ENCODE peak calls at places on chromosomes 12 and 14, in four cellular contexts. S is SK-N-SH, Y is NT2/D1, J is trophoblast cell. L is an unnamed sample.

GRCh38 chr14:77573964-77574363 is 42.5 kb downstream of the SPTLC2 start:
- DNase-seq in Y (no peak), J (no peak), S (no peak), L (no peak)

GRCh38 chr12:93127107-93127560 is 198.0 kb upstream of the EEA1 start:
- DNase-seq in Y (no peak), S (no peak), J (peak), L (no peak)

GRCh38 chr14:50397461-50398196 is 948 bp upstream of the CDKL1 start:
- DNase-seq in S (peak), Y (no peak), J (no peak), L (peak)

GRCh38 chr12:124667671-124668337 is 100.4 kb upstream of the NCOR2 start:
- DNase-seq in J (no peak), S (no peak), Y (no peak), L (peak)

GRCh38 chr12:76183459-76184186 is 99.1 kb upstream of the NAP1L1 start:
- DNase-seq in Y (no peak), S (no peak), J (peak), L (no peak)

GRCh38 chr12:120362516-120363273 is 6.3 kb downstream of the MSI1 start:
- DNase-seq in S (no peak), Y (no peak), J (no peak), L (no peak)

GRCh38 chr14:23910081-23910875 is 43.3 kb upstream of the DHRS4 start:
- DNase-seq in J (peak), S (peak), Y (peak), L (peak)

GRCh38 chr12:41055875-41056577 is 132.1 kb upstream of the PDZRN4 start:
- DNase-seq in J (no peak), Y (no peak), S (no peak), L (no peak)

GRCh38 chr12:24661657-24662096 is 287.2 kb downstream of the BCAT1 start:
- DNase-seq in S (no peak), J (no peak), Y (no peak), L (no peak)

GRCh38 chr14:74514471-74514932 is 20.9 kb downstream of the ISCA2 start:
- DNase-seq in J (no peak), S (no peak), Y (no peak), L (no peak)

GRCh38 chr14:55223364-55223763 is 32.0 kb upstream of the DLGAP5 start:
- DNase-seq in J (no peak), Y (no peak), S (no peak), L (no peak)

GRCh38 chr14:45867046-45867894 is 614.3 kb upstream of the MIS18BP1 start:
- DNase-seq in S (no peak), J (no peak), Y (no peak), L (no peak)

GRCh38 chr12:113456199-113456598 is 15.5 kb downstream of the LHX5 start:
- DNase-seq in J (no peak), S (no peak), Y (no peak), L (no peak)

GRCh38 chr12:2179953-2180736 is 127.4 kb downstream of the CACNA1C start:
- DNase-seq in S (no peak), J (no peak), Y (no peak), L (peak)

GRCh38 chr12:67433393-67434175 is 164.4 kb downstream of the CAND1 start:
- DNase-seq in S (no peak), J (peak), Y (no peak), L (no peak)

GRCh38 chr14:65062096-65063075 is 39.9 kb downstream of the MAX start:
- DNase-seq in S (no peak), J (no peak), Y (no peak), L (no peak)

GRCh38 chr12:9707864-9708808 is 24.8 kb downstream of the CLECL1 start:
- DNase-seq in Y (peak), S (peak), J (no peak), L (peak)

GRCh38 chr14:105987563-105987962 is 461.2 kb downstream of the TMEM121 start:
- DNase-seq in Y (no peak), J (no peak), S (no peak), L (no peak)

GRCh38 chr14:59055439-59056045 is 132.9 kb upstream of the DAAM1 start:
- DNase-seq in S (peak), Y (peak), J (peak), L (peak)

GRCh38 chr14:56592746-56593544 is 13.3 kb downstream of the TMEM260 start:
- DNase-seq in S (no peak), J (no peak), Y (no peak), L (no peak)

GRCh38 chr12:80352476-80352875 is 91.6 kb upstream of the PTPRQ start:
- DNase-seq in J (no peak), S (no peak), Y (no peak), L (no peak)

GRCh38 chr14:69321601-69322330 is 61.8 kb downstream of the GALNT16 start:
- DNase-seq in Y (no peak), S (no peak), J (no peak), L (no peak)

GRCh38 chr12:69254046-69254445 is 14.7 kb downstream of the CPSF6 start:
- DNase-seq in J (peak), Y (peak), S (peak), L (no peak)

GRCh38 chr12:117662620-117663395 is 301.4 kb upstream of the NOS1 start:
- DNase-seq in J (no peak), Y (no peak), S (no peak), L (no peak)

GRCh38 chr14:23185046-23185445 is 1.6 kb upstream of the SLC7A8 start:
- DNase-seq in S (no peak), J (no peak), Y (no peak), L (no peak)

GRCh38 chr12:110330544-110330943 is 49.5 kb downstream of the ATP2A2 start:
- DNase-seq in J (no peak), Y (no peak), S (no peak), L (no peak)

GRCh38 chr12:10186299-10186698 is 7.5 kb downstream of the TMEM52B start:
- DNase-seq in J (no peak), Y (no peak), S (no peak), L (peak)

GRCh38 chr14:34362625-34363251 is 99.3 kb downstream of the SPTSSA start:
- DNase-seq in J (no peak), S (no peak), Y (no peak), L (no peak)

GRCh38 chr12:125533434-125534029 is 468.3 kb downstream of the AACS start:
- DNase-seq in Y (peak), J (no peak), S (peak), L (peak)

GRCh38 chr12:120866143-120866542 is 38.0 kb downstream of the SPPL3 start:
- DNase-seq in S (no peak), J (no peak), Y (no peak), L (no peak)

GRCh38 chr14:64196668-64197411 is 97.3 kb downstream of the ESR2 start:
- DNase-seq in S (peak), Y (peak), J (no peak), L (no peak)

GRCh38 chr14:54570651-54571415 is 3.9 kb downstream of the SAMD4A start:
- DNase-seq in J (no peak), S (no peak), Y (no peak), L (no peak)

GRCh38 chr12:119148049-119148448 is 30.7 kb upstream of the HSPB8 start:
- DNase-seq in J (no peak), Y (no peak), S (no peak), L (no peak)
- H3K4me3 ChIP-seq in J (no peak), Y (no peak), S (no peak), L (no peak)

GRCh38 chr12:91250273-91250672 is 67.7 kb upstream of the DCN start:
- DNase-seq in Y (no peak), J (no peak), S (no peak), L (no peak)
- H3K9ac ChIP-seq in Y (no peak), J (no peak), S (no peak), L (no peak)

DNA sequence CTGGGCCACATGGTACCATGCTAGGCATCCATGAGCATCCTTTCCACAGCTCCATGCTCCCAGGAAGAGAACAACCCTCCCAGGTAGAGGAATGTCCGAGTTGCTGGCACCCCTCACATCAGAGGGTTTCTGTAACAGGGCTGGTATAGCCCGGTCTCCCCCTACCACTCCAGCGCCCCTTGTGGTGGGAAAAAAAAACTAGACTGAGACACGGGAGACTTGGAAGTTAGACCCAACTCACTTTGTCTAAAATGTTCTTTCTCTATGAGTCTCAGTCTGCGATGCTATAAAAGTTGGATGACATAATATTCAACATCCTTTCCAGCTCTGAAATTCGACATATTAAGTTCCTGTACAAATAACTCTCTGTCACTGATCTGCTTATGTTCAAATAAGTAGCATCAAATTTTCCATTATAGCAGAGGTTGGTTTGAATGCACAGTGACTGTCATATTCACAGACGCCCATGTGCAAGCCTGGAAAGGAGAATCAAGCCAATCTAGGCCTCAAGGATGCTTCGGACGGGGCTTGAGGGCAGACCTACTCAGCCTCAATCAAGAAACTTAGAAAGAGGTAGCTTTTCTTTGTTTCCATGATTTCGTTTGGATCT is 25.7 kb upstream of the TC2N start:
- DNase-seq in Y (no peak), S (peak), J (no peak), L (no peak)
- H3K4me3 ChIP-seq in Y (no peak), S (no peak), J (no peak), L (no peak)

GRCh38 chr12:53060721-53061276 is 10.9 kb downstream of the TNS2 start:
- DNase-seq in J (no peak), Y (no peak), S (no peak), L (no peak)

GRCh38 chr12:53062977-53063707 is 13.3 kb downstream of the TNS2 start:
- DNase-seq in Y (no peak), S (peak), J (peak), L (peak)

GRCh38 chr12:53060064-53060720 is 10.3 kb downstream of the TNS2 start:
- DNase-seq in J (no peak), Y (no peak), S (no peak), L (no peak)

GRCh38 chr12:53062011-53062961 is 12.4 kb downstream of the TNS2 start:
- DNase-seq in J (no peak), Y (no peak), S (no peak), L (peak)

DNA sequence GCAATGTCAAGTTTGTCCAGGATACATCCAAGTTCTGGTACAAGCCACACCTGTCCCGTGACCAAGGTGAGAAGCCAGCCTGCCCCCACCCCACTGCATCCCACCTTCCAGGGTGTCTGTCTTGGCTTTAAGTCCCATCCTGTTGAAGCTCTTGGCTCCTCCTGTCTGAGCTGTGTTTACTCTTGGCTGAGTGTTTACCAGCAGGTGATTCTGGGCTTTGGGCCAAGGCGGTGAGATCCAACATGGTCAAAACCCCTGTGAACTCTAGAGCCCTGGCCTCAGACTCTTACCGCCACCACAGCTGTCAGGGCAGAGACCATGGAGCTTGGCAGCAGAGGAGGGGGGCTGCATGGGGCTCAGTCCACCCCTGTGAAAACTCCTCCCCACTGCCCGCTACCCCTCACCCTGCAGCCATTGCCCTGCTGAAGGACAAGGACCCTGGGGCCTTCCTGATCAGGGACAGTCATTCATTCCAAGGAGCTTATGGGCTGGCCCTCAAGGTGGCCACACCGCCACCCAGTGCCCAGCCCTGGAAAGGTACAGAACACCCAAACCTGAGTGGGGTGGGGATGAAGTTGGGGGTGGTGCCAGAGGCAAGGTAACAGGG is 11.6 kb downstream of the TNS2 start:
- DNase-seq in Y (no peak), J (peak), S (no peak), L (peak)
- H3K9ac ChIP-seq in Y (no peak), J (no peak), S (no peak), L (no peak)

GRCh38 chr12:39618701-39619100 is 902 bp downstream of the ABCD2 start:
- DNase-seq in S (no peak), Y (no peak), J (no peak), L (no peak)
- H3K4me3 ChIP-seq in S (peak), Y (no peak), J (no peak), L (peak)